ENCODE peak calls at places on chromosomes 2 and 18, in eight cellular contexts. B, E, U, A, K, J, Y and O are unnamed samples.

GRCh38 chr18:908631-909621 is 4.3 kb downstream of the ADCYAP1 start:
- DNase-seq in U (no peak), Y (peak; percentile 35), E (no peak), A (no peak), K (no peak), J (no peak), B (peak; percentile 19), O (no peak)

GRCh38 chr18:56152547-56152946 is 485.8 kb downstream of the TXNL1 start:
- DNase-seq in E (no peak), Y (no peak), J (no peak), U (no peak), K (no peak), B (no peak), A (no peak), O (no peak)

GRCh38 chr2:189579585-189579984 is 1.0 kb downstream of the SLC40A1 start:
- DNase-seq in Y (no peak), U (no peak), J (no peak), K (no peak), E (peak; percentile 66), A (no peak), B (no peak), O (no peak)

GRCh38 chr2:25548587-25548986 is 124.8 kb downstream of the DTNB start:
- DNase-seq in A (no peak), U (no peak), Y (no peak), B (no peak), J (no peak), K (no peak), E (no peak), O (no peak)

GRCh38 chr2:24611626-24612025 is 120.6 kb downstream of the NCOA1 start:
- DNase-seq in A (no peak), B (no peak), Y (no peak), U (no peak), E (no peak), K (no peak), J (no peak), O (no peak)

GRCh38 chr18:32156855-32157254 is 33.0 kb upstream of the MEP1B start:
- DNase-seq in E (no peak), Y (no peak), K (no peak), U (no peak), B (no peak), A (no peak), J (no peak), O (no peak)

GRCh38 chr2:204453730-204454167 is 91.5 kb upstream of the PARD3B start:
- DNase-seq in B (peak; percentile 10), A (no peak), K (no peak), U (no peak), E (peak; percentile 6), J (no peak), Y (no peak), O (no peak)

GRCh38 chr2:173874899-173875247 is 90.3 kb downstream of the SP3 start:
- DNase-seq in Y (no peak), B (no peak), K (no peak), A (no peak), J (no peak), E (no peak), U (no peak), O (no peak)

GRCh38 chr2:241948901-241949735 is 79.6 kb downstream of the RTP5 start:
- DNase-seq in Y (no peak), J (no peak), E (no peak), K (no peak), U (no peak), B (no peak), A (no peak), O (no peak)

GRCh38 chr2:142290931-142291330 is 160.1 kb upstream of the LRP1B start:
- DNase-seq in E (no peak), J (no peak), A (no peak), B (no peak), U (no peak), K (no peak), Y (no peak), O (no peak)

GRCh38 chr2:216989335-216990129 is 129.7 kb upstream of the TNP1 start:
- DNase-seq in A (no peak), K (no peak), Y (no peak), E (peak; percentile 40), B (no peak), U (no peak), J (no peak), O (no peak)

GRCh38 chr2:119311371-119311770 is 55.3 kb downstream of the C2orf76 start:
- DNase-seq in K (no peak), Y (no peak), U (no peak), J (no peak), E (peak; percentile 26), B (peak; percentile 44), A (no peak), O (no peak)

GRCh38 chr18:61398961-61399632 is 65.9 kb downstream of the CDH20 start:
- DNase-seq in B (no peak), Y (no peak), E (peak; percentile 51), J (no peak), A (no peak), K (no peak), U (no peak), O (no peak)

GRCh38 chr2:9422321-9423099 is 818 bp downstream of the ITGB1BP1 start:
- DNase-seq in Y (peak; percentile 21), E (no peak), B (peak; percentile 42), A (peak; percentile 19), J (peak; percentile 18), U (no peak), K (no peak), O (no peak)

GRCh38 chr2:228678110-228678509 is 496.6 kb upstream of the SPHKAP start:
- DNase-seq in B (no peak), U (no peak), A (no peak), E (no peak), Y (no peak), K (no peak), J (no peak), O (no peak)

GRCh38 chr18:55501594-55502345 is 86.2 kb downstream of the TCF4 start:
- DNase-seq in Y (peak; percentile 27), U (no peak), A (no peak), J (no peak), E (no peak), B (no peak), K (no peak), O (no peak)

GRCh38 chr2:174544156-174544555 is 53.4 kb downstream of the WIPF1 start:
- DNase-seq in B (no peak), J (no peak), A (no peak), K (no peak), E (peak; percentile 18), U (no peak), Y (no peak), O (no peak)

DNA sequence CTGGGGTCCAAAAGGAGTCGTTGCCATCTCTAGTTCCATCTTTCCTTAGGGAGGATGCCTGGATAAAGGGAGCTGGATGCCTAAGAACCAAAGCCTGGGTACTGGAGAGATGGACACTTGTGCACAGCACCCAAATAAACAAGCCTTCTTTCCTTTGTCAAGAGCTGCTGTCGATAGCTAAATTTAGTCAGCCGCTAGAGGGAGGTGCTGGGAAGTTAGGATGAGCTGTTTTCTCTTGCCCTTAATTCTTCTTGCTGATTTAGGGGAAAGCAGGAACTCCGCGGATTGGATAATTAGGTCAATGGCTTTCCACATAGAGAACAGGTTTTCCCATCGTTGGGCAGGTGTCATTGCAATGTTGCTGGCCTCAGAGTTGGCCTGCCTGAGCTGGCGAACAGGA is 30.9 kb upstream of the SERPINB12 start:
- DNase-seq in J (peak; percentile 82), Y (peak; percentile 65), B (peak; percentile 65), E (peak; percentile 63), U (no peak), K (peak; percentile 15), A (no peak), O (peak; percentile 16)
- TF ChIP-seq CTCF in J (peak; percentile 78), Y (peak; percentile 54), B (peak; percentile 40), E (peak; percentile 72), U (peak; percentile 78), K (peak; percentile 62), A (no peak), O (peak; percentile 63)

GRCh38 chr2:190996338-190996946 is 17.5 kb downstream of the STAT1 start:
- DNase-seq in K (no peak), Y (peak; percentile 49), E (peak; percentile 56), A (peak; percentile 23), J (no peak), U (no peak), B (peak; percentile 52), O (no peak)
- TF ChIP-seq CTCF in K (peak; percentile 86), Y (peak; percentile 25), E (peak; percentile 84), A (peak; percentile 67), J (peak; percentile 80), U (peak; percentile 59), B (peak; percentile 62), O (peak; percentile 70)

GRCh38 chr2:19416784-19417684 is 58.6 kb upstream of the OSR1 start:
- DNase-seq in K (no peak), Y (no peak), B (no peak), E (no peak), J (no peak), A (no peak), U (no peak), O (no peak)

GRCh38 chr2:19416083-19416482 is 57.7 kb upstream of the OSR1 start:
- DNase-seq in J (no peak), E (no peak), K (no peak), U (no peak), Y (no peak), B (no peak), A (no peak), O (no peak)

DNA sequence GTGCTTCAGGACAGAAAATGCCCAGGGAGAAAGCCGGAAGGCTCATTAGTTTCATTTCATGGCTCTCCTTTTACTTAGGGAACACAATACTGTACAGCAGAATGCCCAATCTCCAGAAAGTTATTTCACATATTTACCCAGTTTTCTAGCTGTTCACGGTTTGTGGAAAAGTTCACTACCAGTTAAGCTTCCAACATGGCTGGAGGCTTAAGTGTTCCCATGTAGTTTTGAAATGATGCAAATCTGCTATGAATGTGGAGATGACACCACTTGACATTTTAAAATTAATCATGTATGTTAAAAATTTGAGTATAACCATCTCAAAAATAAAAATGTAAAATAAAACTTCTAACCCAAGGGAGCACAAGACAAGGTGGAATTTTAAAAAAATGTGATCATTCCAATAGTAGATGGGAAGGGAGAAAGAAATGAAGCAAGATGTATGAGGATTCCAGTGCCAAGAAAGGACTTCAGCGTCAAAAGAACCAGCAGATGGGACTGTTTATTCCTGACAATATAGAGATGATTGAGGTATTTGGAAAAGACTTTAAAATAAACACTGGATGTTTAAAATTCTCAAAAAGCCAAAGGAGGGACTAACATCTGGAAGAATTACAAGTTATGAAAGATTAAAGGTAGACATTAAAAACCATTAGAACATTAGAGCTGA is 60.9 kb upstream of the OSR1 start:
- DNase-seq in K (no peak), U (no peak), A (no peak), E (no peak), Y (no peak), B (no peak), J (no peak), O (no peak)
- TF ChIP-seq CTCF in K (no peak), U (no peak), A (no peak), E (no peak), Y (no peak), B (no peak), J (no peak), O (no peak)

GRCh38 chr2:54254180-54254579 is 1.8 kb downstream of the TSPYL6 start:
- DNase-seq in E (no peak), K (no peak), U (no peak), A (no peak), B (no peak), J (no peak), Y (no peak), O (no peak)
- TF ChIP-seq CTCF in E (no peak), K (peak; percentile 10), U (no peak), A (no peak), B (no peak), J (no peak), Y (no peak), O (no peak)